ENCODE peak calls at places on chromosomes 2 and 18, in four cellular contexts. One of them, this sample, is unnamed.

GRCh38 chr2:233844836-233845235 is 9.5 kb downstream of the HJURP start:
- DNase-seq in neural crest cell: no peak
- DNase-seq in Peyer's patch: no peak
- DNase-seq in fibroblast of lung: no peak
- DNase-seq in this sample: no peak

GRCh38 chr2:237466266-237466665 is 20.8 kb upstream of the MLPH start:
- DNase-seq in fibroblast of lung: peak; percentile 78
- DNase-seq in neural crest cell: no peak
- DNase-seq in Peyer's patch: no peak
- DNase-seq in this sample: no peak

GRCh38 chr2:240810621-240811020 is 9.4 kb downstream of the KIF1A start:
- DNase-seq in fibroblast of lung: no peak
- DNase-seq in neural crest cell: no peak
- DNase-seq in Peyer's patch: no peak
- DNase-seq in this sample: no peak

GRCh38 chr18:75203456-75204261 is 5.3 kb downstream of the PTGR3 start:
- DNase-seq in neural crest cell: no peak
- DNase-seq in fibroblast of lung: no peak
- DNase-seq in Peyer's patch: no peak
- DNase-seq in this sample: no peak

GRCh38 chr2:48471048-48471474 is 58.9 kb upstream of the STON1 start:
- DNase-seq in neural crest cell: peak; percentile 18
- DNase-seq in Peyer's patch: no peak
- DNase-seq in fibroblast of lung: peak; percentile 60
- DNase-seq in this sample: no peak

GRCh38 chr18:46001074-46001473 is 33.9 kb upstream of the EPG5 start:
- DNase-seq in Peyer's patch: no peak
- DNase-seq in neural crest cell: no peak
- DNase-seq in fibroblast of lung: no peak
- DNase-seq in this sample: no peak

GRCh38 chr2:233416706-233417105 is 62.4 kb downstream of the DGKD start:
- DNase-seq in fibroblast of lung: no peak
- DNase-seq in Peyer's patch: no peak
- DNase-seq in neural crest cell: no peak
- DNase-seq in this sample: no peak

GRCh38 chr2:207970825-207971142 is 54.5 kb downstream of the PLEKHM3 start:
- DNase-seq in neural crest cell: no peak
- DNase-seq in Peyer's patch: no peak
- DNase-seq in fibroblast of lung: no peak
- DNase-seq in this sample: no peak

GRCh38 chr2:172545408-172546075 is 10.3 kb upstream of the PDK1 start:
- DNase-seq in fibroblast of lung: no peak
- DNase-seq in Peyer's patch: no peak
- DNase-seq in neural crest cell: no peak
- DNase-seq in this sample: no peak

GRCh38 chr18:32040936-32041335 is 22.3 kb downstream of the RNF125 start:
- DNase-seq in neural crest cell: no peak
- DNase-seq in fibroblast of lung: no peak
- DNase-seq in Peyer's patch: no peak
- DNase-seq in this sample: peak; percentile 75

GRCh38 chr2:236862961-236863728 is 222.5 kb upstream of the COPS8 start:
- DNase-seq in neural crest cell: no peak
- DNase-seq in fibroblast of lung: peak; percentile 89
- DNase-seq in Peyer's patch: no peak
- DNase-seq in this sample: no peak

GRCh38 chr2:101732199-101732598 is 34.7 kb downstream of the MAP4K4 start:
- DNase-seq in fibroblast of lung: no peak
- DNase-seq in neural crest cell: no peak
- DNase-seq in Peyer's patch: no peak
- DNase-seq in this sample: no peak

GRCh38 chr2:27966466-27966865 is 75.9 kb downstream of the BABAM2 start:
- DNase-seq in neural crest cell: no peak
- DNase-seq in fibroblast of lung: peak; percentile 72
- DNase-seq in Peyer's patch: no peak
- DNase-seq in this sample: no peak

GRCh38 chr2:236261452-236261851 is 2.8 kb downstream of the ASB18 start:
- DNase-seq in fibroblast of lung: peak; percentile 38
- DNase-seq in Peyer's patch: no peak
- DNase-seq in neural crest cell: no peak
- DNase-seq in this sample: no peak

GRCh38 chr2:218334531-218334930 is 22.1 kb upstream of the CATIP start:
- DNase-seq in neural crest cell: no peak
- DNase-seq in fibroblast of lung: no peak
- DNase-seq in Peyer's patch: no peak
- DNase-seq in this sample: no peak

GRCh38 chr2:63484901-63485300 is 103.4 kb downstream of the WDPCP start:
- DNase-seq in Peyer's patch: no peak
- DNase-seq in neural crest cell: no peak
- DNase-seq in fibroblast of lung: no peak
- DNase-seq in this sample: no peak

GRCh38 chr2:148645925-148646559 is 1.5 kb downstream of the EPC2 start:
- DNase-seq in fibroblast of lung: peak; percentile 92
- DNase-seq in Peyer's patch: no peak
- DNase-seq in neural crest cell: no peak
- DNase-seq in this sample: peak; percentile 80

GRCh38 chr2:192278701-192279100 is 84.0 kb upstream of the TMEFF2 start:
- DNase-seq in Peyer's patch: no peak
- DNase-seq in fibroblast of lung: no peak
- DNase-seq in neural crest cell: no peak
- DNase-seq in this sample: no peak

GRCh38 chr2:100482741-100483140 is 12.5 kb downstream of the NMS start:
- DNase-seq in Peyer's patch: no peak
- DNase-seq in neural crest cell: no peak
- DNase-seq in fibroblast of lung: no peak
- DNase-seq in this sample: peak; percentile 11

GRCh38 chr2:49753344-49753930 is 599.1 kb upstream of the FSHR start:
- DNase-seq in Peyer's patch: no peak
- DNase-seq in neural crest cell: no peak
- DNase-seq in fibroblast of lung: peak; percentile 0
- DNase-seq in this sample: no peak

GRCh38 chr18:36217348-36217747 is 30.1 kb downstream of the MOCOS start:
- DNase-seq in neural crest cell: no peak
- DNase-seq in fibroblast of lung: no peak
- DNase-seq in Peyer's patch: no peak
- DNase-seq in this sample: no peak

GRCh38 chr2:47339745-47340541 is 63.0 kb upstream of the MSH2 start:
- DNase-seq in Peyer's patch: no peak
- DNase-seq in neural crest cell: no peak
- DNase-seq in fibroblast of lung: peak; percentile 48
- DNase-seq in this sample: peak; percentile 23

GRCh38 chr2:121599963-121600651 is 49.2 kb downstream of the CLASP1 start:
- DNase-seq in fibroblast of lung: peak; percentile 27
- DNase-seq in Peyer's patch: no peak
- DNase-seq in neural crest cell: no peak
- DNase-seq in this sample: no peak

GRCh38 chr18:10131036-10131774 is 217.4 kb downstream of the VAPA start:
- DNase-seq in neural crest cell: no peak
- DNase-seq in fibroblast of lung: no peak
- DNase-seq in Peyer's patch: no peak
- DNase-seq in this sample: no peak

GRCh38 chr18:54090856-54091255 is 133.6 kb downstream of the MBD2 start:
- DNase-seq in fibroblast of lung: peak; percentile 55
- DNase-seq in Peyer's patch: no peak
- DNase-seq in neural crest cell: no peak
- DNase-seq in this sample: peak; percentile 21

GRCh38 chr2:179268277-179268935 is 3.8 kb upstream of the SESTD1 start:
- DNase-seq in Peyer's patch: no peak
- DNase-seq in fibroblast of lung: peak; percentile 11
- DNase-seq in neural crest cell: no peak
- DNase-seq in this sample: peak; percentile 19

GRCh38 chr18:55768255-55768654 is 180.3 kb upstream of the TCF4 start:
- DNase-seq in Peyer's patch: no peak
- DNase-seq in fibroblast of lung: peak; percentile 25
- DNase-seq in neural crest cell: no peak
- DNase-seq in this sample: no peak

GRCh38 chr2:69386376-69386775 is 651 bp downstream of the GFPT1 start:
- DNase-seq in neural crest cell: no peak
- DNase-seq in fibroblast of lung: no peak
- DNase-seq in Peyer's patch: no peak
- DNase-seq in this sample: no peak

GRCh38 chr18:41096504-41096903 is 858.5 kb upstream of the PIK3C3 start:
- DNase-seq in fibroblast of lung: peak; percentile 68
- DNase-seq in Peyer's patch: no peak
- DNase-seq in neural crest cell: no peak
- DNase-seq in this sample: no peak
- TF ChIP-seq CTCF in fibroblast of lung: no peak
- TF ChIP-seq CTCF in Peyer's patch: no peak
- TF ChIP-seq CTCF in neural crest cell: no peak
- TF ChIP-seq CTCF in this sample: no peak

GRCh38 chr2:184644685-184645084 is 46.4 kb downstream of the ZNF804A start:
- DNase-seq in fibroblast of lung: peak; percentile 11
- DNase-seq in neural crest cell: no peak
- DNase-seq in Peyer's patch: no peak
- DNase-seq in this sample: no peak
- TF ChIP-seq CTCF in fibroblast of lung: no peak
- TF ChIP-seq CTCF in neural crest cell: no peak
- TF ChIP-seq CTCF in Peyer's patch: no peak
- TF ChIP-seq CTCF in this sample: no peak

DNA sequence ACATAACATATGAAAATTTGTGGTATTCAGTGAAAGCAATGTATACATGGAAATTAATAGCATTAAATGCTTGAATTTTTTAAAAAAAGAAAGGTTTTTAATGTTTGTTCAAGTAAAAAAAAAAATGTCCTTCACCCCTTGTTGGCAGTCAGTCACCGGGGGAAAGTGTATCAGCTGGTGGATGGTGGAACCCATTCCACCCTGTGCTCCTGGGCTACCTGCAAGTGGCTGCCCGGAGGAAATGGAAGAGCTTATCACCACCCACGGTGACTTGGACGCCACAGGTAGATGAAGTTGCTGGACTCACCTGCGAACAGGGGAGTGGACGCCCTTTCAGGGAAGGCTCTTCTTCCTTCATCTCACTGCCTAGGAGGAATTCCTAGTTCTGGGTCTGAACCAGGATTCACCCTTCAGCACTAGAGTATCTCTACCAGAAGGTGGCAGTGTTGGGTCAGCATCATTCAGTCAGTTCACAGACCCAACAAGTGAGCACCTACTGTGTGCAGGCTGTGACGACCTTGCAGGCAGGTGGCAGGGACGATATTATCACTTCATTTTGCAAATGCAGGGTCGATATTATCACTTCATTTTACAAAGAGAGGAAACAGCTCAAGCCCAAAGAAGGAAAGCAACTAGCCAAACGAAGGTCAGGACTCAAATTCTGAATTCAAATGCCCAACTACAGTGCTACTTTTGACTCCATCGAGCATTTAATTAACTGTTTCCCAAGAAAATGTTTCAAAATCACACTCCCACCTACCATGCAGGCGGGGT is 35.8 kb downstream of the CIB4 start:
- DNase-seq in neural crest cell: peak; percentile 33
- DNase-seq in Peyer's patch: no peak
- DNase-seq in fibroblast of lung: peak; percentile 36
- DNase-seq in this sample: peak; percentile 48
- TF ChIP-seq CTCF in neural crest cell: peak; percentile 92
- TF ChIP-seq CTCF in Peyer's patch: peak; percentile 71
- TF ChIP-seq CTCF in fibroblast of lung: peak; percentile 89
- TF ChIP-seq CTCF in this sample: peak; percentile 84

GRCh38 chr2:38374978-38375377 is 2.1 kb downstream of the ATL2 start:
- DNase-seq in Peyer's patch: no peak
- DNase-seq in neural crest cell: no peak
- DNase-seq in fibroblast of lung: no peak
- DNase-seq in this sample: no peak
- TF ChIP-seq CTCF in Peyer's patch: no peak
- TF ChIP-seq CTCF in neural crest cell: no peak
- TF ChIP-seq CTCF in fibroblast of lung: no peak
- TF ChIP-seq CTCF in this sample: no peak

GRCh38 chr2:178069551-178069950 is 3.0 kb downstream of the PDE11A start:
- DNase-seq in Peyer's patch: no peak
- DNase-seq in neural crest cell: no peak
- DNase-seq in fibroblast of lung: peak; percentile 10
- DNase-seq in this sample: no peak
- TF ChIP-seq CTCF in Peyer's patch: no peak
- TF ChIP-seq CTCF in neural crest cell: no peak
- TF ChIP-seq CTCF in fibroblast of lung: no peak
- TF ChIP-seq CTCF in this sample: no peak

GRCh38 chr18:72541871-72542690 is 2.1 kb downstream of the CBLN2 start:
- DNase-seq in fibroblast of lung: no peak
- DNase-seq in neural crest cell: peak; percentile 15
- DNase-seq in Peyer's patch: no peak
- DNase-seq in this sample: peak; percentile 7
- TF ChIP-seq CTCF in fibroblast of lung: no peak
- TF ChIP-seq CTCF in neural crest cell: peak; percentile 40
- TF ChIP-seq CTCF in Peyer's patch: no peak
- TF ChIP-seq CTCF in this sample: no peak

DNA sequence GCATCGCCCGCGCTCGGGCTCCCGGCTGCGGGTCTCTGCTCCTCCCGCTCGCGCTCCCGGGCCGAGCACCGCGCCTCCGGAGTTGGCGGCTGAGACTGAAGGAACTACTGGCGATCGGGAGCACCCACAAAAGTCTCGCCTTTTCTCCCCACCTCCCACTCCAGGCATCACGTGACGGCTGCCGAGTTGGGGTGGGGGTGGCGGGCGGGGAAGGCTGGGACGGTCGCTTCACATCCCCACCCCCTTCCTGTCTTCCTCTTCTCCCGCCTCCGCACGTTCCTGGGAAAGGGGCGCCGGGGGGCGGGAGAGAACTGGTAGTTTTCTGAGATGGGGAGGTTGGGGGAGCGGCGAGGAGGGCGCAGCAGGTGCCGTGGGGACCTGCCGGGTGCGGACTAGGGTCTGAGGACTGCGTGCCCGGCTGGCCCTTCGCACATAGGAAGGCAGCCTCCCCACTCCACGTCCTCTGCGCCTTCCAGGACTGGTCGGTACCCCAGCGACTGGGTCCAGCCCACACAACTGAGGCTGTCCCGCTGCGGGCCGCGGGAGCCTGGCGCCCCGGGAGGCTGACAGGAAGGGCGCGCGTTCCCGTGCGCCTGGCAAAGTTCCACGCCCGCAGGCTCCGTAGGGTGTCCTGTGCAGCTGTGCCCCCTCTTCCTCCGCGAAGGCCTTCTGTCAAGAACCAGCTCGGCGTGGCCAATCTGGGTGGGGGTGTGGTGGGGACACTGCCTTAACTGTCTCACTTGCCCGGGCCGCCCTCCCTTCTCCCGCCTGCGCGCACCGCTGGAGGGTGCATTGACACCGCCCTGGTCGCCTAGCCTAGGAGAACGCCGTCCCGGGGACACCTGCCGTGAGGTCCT is at the start of gene LYPD1:
- DNase-seq in neural crest cell: peak; percentile 23
- DNase-seq in fibroblast of lung: peak; percentile 54
- DNase-seq in Peyer's patch: no peak
- DNase-seq in this sample: no peak
- TF ChIP-seq CTCF in neural crest cell: no peak
- TF ChIP-seq CTCF in fibroblast of lung: no peak
- TF ChIP-seq CTCF in Peyer's patch: no peak
- TF ChIP-seq CTCF in this sample: no peak

This sample was measured in activated CD8-positive, alpha-beta T cell treated with anti-CD3 and anti-CD28 coated beads for 36 hours.